ENCODE peak calls at places on chromosome X, in nine cellular contexts. A is HCT116, L is SK-N-SH, F is endothelial cell of umbilical vein, T is A549, V is K562, U is WTC11, N is HepG2, Q is H1. O is an unnamed sample.

GRCh38 chrX:146264763-146265375 is 447.2 kb downstream of the SLITRK2 start:
- DNase-seq in Q (no peak), L (no peak), A (no peak), T (no peak), F (no peak), N (no peak), V (no peak), U (no peak), O (no peak)

GRCh38 chrX:103782640-103783039 is 6.0 kb downstream of the PLP1 start:
- DNase-seq in U (no peak), V (no peak), A (no peak), L (no peak), N (no peak), F (no peak), T (no peak), Q (no peak), O (no peak)

GRCh38 chrX:101385795-101386541 is at the start of gene BTK:
- DNase-seq in T (no peak), N (no peak), V (peak), U (no peak), F (no peak), Q (no peak), L (no peak), A (no peak), O (peak)

GRCh38 chrX:42886519-42886918 is 108.6 kb upstream of the PPP1R2C start:
- DNase-seq in V (no peak), T (no peak), L (no peak), N (no peak), F (peak), Q (no peak), U (no peak), A (no peak), O (no peak)

GRCh38 chrX:40176979-40177430 is 79.2 kb upstream of the BCOR start:
- DNase-seq in A (no peak), Q (no peak), F (peak), L (peak), N (peak), V (no peak), T (no peak), U (no peak), O (no peak)

GRCh38 chrX:16472345-16472744 is 177.6 kb upstream of the S100G start:
- DNase-seq in A (no peak), F (no peak), U (no peak), V (no peak), Q (no peak), N (no peak), L (no peak), T (no peak), O (no peak)

GRCh38 chrX:35890699-35891098 is 28.8 kb upstream of the CFAP47 start:
- DNase-seq in T (peak), U (peak), Q (peak), V (peak), N (peak), L (peak), A (no peak), F (no peak), O (peak)

GRCh38 chrX:100413231-100413630 is 3.2 kb upstream of the PCDH19 start:
- DNase-seq in A (no peak), F (peak), T (peak), V (peak), Q (no peak), L (peak), U (no peak), N (peak), O (peak)

GRCh38 chrX:54042609-54043010 is 1.7 kb downstream of the PHF8 start:
- DNase-seq in T (peak), V (peak), F (peak), Q (no peak), N (peak), L (peak), A (peak), U (peak), O (peak)

GRCh38 chrX:134990475-134991473 is at the start of gene SMIM10:
- DNase-seq in U (peak), N (no peak), T (peak), Q (no peak), L (peak), A (no peak), F (peak), V (peak), O (peak)

GRCh38 chrX:42219231-42219630 is 295.9 kb upstream of the CASK start:
- DNase-seq in N (no peak), Q (no peak), U (no peak), A (no peak), T (no peak), V (no peak), F (no peak), L (no peak), O (no peak)

GRCh38 chrX:126164689-126165400 is 1.2 kb downstream of the DCAF12L2 start:
- DNase-seq in T (no peak), N (no peak), L (no peak), V (no peak), U (no peak), A (no peak), Q (no peak), F (no peak), O (no peak)

GRCh38 chrX:34859191-34859590 is 83.4 kb upstream of the FAM47B start:
- DNase-seq in U (no peak), L (no peak), V (no peak), T (no peak), A (no peak), F (no peak), N (no peak), Q (no peak), O (no peak)

GRCh38 chrX:79138658-79139241 is 5.7 kb upstream of the GPR174 start:
- DNase-seq in T (no peak), A (no peak), U (no peak), Q (no peak), L (no peak), N (no peak), V (no peak), F (no peak), O (peak)

GRCh38 chrX:38166478-38167083 is 54.1 kb downstream of the SRPX start:
- DNase-seq in N (peak), Q (no peak), A (peak), V (peak), F (peak), U (no peak), T (peak), L (peak), O (peak)

GRCh38 chrX:103488332-103488731 is 31.0 kb downstream of the RAB40A start:
- DNase-seq in N (no peak), F (peak), T (peak), A (peak), U (no peak), V (peak), L (peak), Q (no peak), O (peak)

GRCh38 chrX:72100824-72101351 is 30.8 kb downstream of the RTL5 start:
- DNase-seq in L (no peak), N (no peak), U (no peak), Q (no peak), F (no peak), A (no peak), V (no peak), T (no peak), O (peak)

GRCh38 chrX:65932173-65933084 is 107.5 kb downstream of the VSIG4 start:
- DNase-seq in T (peak), N (peak), U (peak), Q (no peak), L (peak), A (peak), V (no peak), F (no peak), O (peak)

GRCh38 chrX:87900320-87900908 is 382.8 kb downstream of the KLHL4 start:
- DNase-seq in N (no peak), L (no peak), F (no peak), Q (no peak), A (no peak), U (no peak), V (no peak), T (peak), O (peak)

GRCh38 chrX:103066606-103067005 is 2.6 kb upstream of the BEX1 start:
- DNase-seq in U (no peak), A (no peak), T (no peak), L (no peak), Q (no peak), F (no peak), V (no peak), N (no peak), O (no peak)

GRCh38 chrX:42515939-42516338 is 262.0 kb downstream of the PPP1R2C start:
- DNase-seq in F (no peak), Q (no peak), U (no peak), A (no peak), N (no peak), L (no peak), T (no peak), V (no peak), O (no peak)

GRCh38 chrX:4909245-4909830 is 1195.9 kb upstream of the PRKX start:
- DNase-seq in F (no peak), T (no peak), N (no peak), V (no peak), A (no peak), L (no peak), Q (no peak), U (no peak), O (peak)

GRCh38 chrX:78886550-78886949 is 58.6 kb upstream of the P2RY10 start:
- DNase-seq in T (peak), F (no peak), Q (no peak), U (no peak), A (no peak), N (no peak), L (peak), V (no peak), O (peak)

GRCh38 chrX:45517090-45517973 is 316.7 kb upstream of the DIPK2B start:
- DNase-seq in N (peak), Q (no peak), L (no peak), F (peak), V (no peak), T (peak), U (no peak), A (peak), O (peak)

GRCh38 chrX:32673193-32673592 is 538.2 kb downstream of the DMD start:
- DNase-seq in Q (no peak), T (peak), U (no peak), A (no peak), V (no peak), L (no peak), N (peak), F (peak), O (peak)

GRCh38 chrX:102599950-102600579 is 750 bp downstream of the ARMCX5 start:
- DNase-seq in F (peak), Q (no peak), N (no peak), V (no peak), L (no peak), T (peak), A (no peak), U (no peak), O (no peak)

GRCh38 chrX:153668423-153669173 is 5.0 kb downstream of the PNCK start:
- DNase-seq in Q (no peak), T (no peak), A (no peak), F (no peak), V (no peak), L (no peak), U (no peak), N (no peak), O (no peak)

GRCh38 chrX:39857780-39858179 is 240.0 kb downstream of the BCOR start:
- DNase-seq in F (no peak), N (no peak), A (no peak), T (no peak), L (no peak), U (no peak), V (peak), Q (no peak), O (peak)

GRCh38 chrX:134074151-134074550 is 88.8 kb upstream of the GPC3 start:
- DNase-seq in N (peak), Q (no peak), T (no peak), V (no peak), A (no peak), F (no peak), U (no peak), L (no peak), O (no peak)

GRCh38 chrX:40039887-40040286 is 57.9 kb downstream of the BCOR start:
- DNase-seq in L (no peak), A (no peak), V (no peak), T (no peak), Q (no peak), F (no peak), N (no peak), U (no peak), O (no peak)

GRCh38 chrX:50799531-50799961 is 14.4 kb downstream of the SHROOM4 start:
- DNase-seq in L (no peak), U (no peak), V (no peak), A (no peak), Q (no peak), F (peak), N (no peak), T (peak), O (peak)

GRCh38 chrX:101208152-101208905 is 11.3 kb upstream of the DRP2 start:
- DNase-seq in A (no peak), Q (no peak), L (no peak), V (no peak), U (no peak), N (peak), F (no peak), T (peak), O (no peak)

GRCh38 chrX:115602729-115603389 is 41.9 kb downstream of the PLS3 start:
- DNase-seq in L (no peak), Q (no peak), F (no peak), U (no peak), V (no peak), A (no peak), T (no peak), N (no peak), O (no peak)

GRCh38 chrX:74450803-74451449 is 29.6 kb downstream of the SLC16A2 start:
- DNase-seq in F (no peak), A (peak), Q (no peak), N (no peak), T (peak), L (no peak), U (no peak), V (no peak), O (peak)

GRCh38 chrX:39309018-39309620 is 507.9 kb downstream of the MID1IP1 start:
- DNase-seq in N (no peak), U (no peak), Q (no peak), L (no peak), F (peak), V (no peak), T (peak), A (no peak), O (peak)

GRCh38 chrX:15600745-15601144 is at the start of gene ACE2:
- DNase-seq in Q (no peak), F (no peak), L (no peak), T (no peak), U (no peak), V (no peak), A (no peak), N (no peak), O (no peak)

GRCh38 chrX:113920661-113921060 is 663.2 kb upstream of the HTR2C start:
- DNase-seq in A (no peak), T (no peak), V (no peak), F (no peak), N (no peak), L (no peak), Q (no peak), U (no peak), O (no peak)

GRCh38 chrX:37712458-37712857 is 26.9 kb downstream of the XK start:
- DNase-seq in F (no peak), T (no peak), V (no peak), A (no peak), U (no peak), N (no peak), L (no peak), Q (no peak), O (no peak)

GRCh38 chrX:1411331-1411730 is 19.4 kb upstream of the SLC25A6 start:
- DNase-seq in Q (no peak), L (no peak), T (no peak), F (no peak), U (no peak), A (no peak), N (no peak), V (no peak), O (no peak)

GRCh38 chrX:24396236-24396929 is 35.9 kb downstream of the SUPT20HL1 start:
- DNase-seq in N (no peak), L (no peak), U (no peak), F (peak), Q (no peak), A (no peak), T (no peak), V (no peak), O (peak)
- TF ChIP-seq MAX in N (no peak), L (no peak), U (no peak), F (no peak), Q (no peak), A (no peak), T (no peak), V (no peak), O (no peak)

DNA sequence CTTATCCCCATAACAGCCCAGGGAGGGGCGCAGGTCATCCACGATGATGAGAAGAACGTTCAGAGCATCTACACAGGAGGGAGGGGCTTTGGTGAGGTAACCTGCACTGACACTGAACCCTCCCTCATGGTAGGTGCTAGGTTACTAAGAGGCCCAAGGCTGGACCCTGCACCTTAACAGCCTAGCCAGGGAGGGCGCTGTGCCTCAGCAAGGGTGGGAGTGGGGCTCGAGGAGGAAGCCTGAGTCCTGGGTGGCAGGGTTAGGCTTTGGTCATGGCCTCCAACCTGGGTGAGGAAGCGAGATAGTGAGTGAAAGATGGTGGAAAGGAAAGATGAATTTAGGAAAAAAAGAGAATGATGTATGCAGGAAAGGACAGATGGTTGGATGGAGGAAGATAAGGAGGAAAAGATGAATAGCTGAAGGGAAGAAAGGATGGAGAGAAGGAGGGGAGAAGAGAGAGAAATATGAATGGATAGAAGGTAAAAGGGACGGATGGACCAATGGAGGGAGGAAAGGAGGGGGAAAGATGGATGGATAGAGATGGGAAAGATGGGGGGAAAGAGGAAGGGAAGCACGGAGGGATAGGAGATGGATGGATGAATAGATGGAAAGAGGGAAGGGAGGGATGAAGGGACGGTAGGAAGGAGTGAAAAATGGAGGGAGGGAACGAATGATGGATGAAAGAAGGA is 736 bp downstream of the IDS start:
- DNase-seq in T (peak), A (no peak), L (peak), U (peak), F (no peak), V (peak), N (no peak), Q (no peak), O (peak)
- TF ChIP-seq MAX in T (no peak), A (no peak), L (no peak), U (no peak), F (no peak), V (no peak), N (no peak), Q (peak), O (no peak)

GRCh38 chrX:110317079-110317819 is 636 bp downstream of the AMMECR1 start:
- DNase-seq in L (peak), N (no peak), A (no peak), V (no peak), F (peak), T (peak), U (peak), Q (no peak), O (peak)
- TF ChIP-seq MAX in L (no peak), N (no peak), A (no peak), V (no peak), F (no peak), T (no peak), U (no peak), Q (no peak), O (no peak)

DNA sequence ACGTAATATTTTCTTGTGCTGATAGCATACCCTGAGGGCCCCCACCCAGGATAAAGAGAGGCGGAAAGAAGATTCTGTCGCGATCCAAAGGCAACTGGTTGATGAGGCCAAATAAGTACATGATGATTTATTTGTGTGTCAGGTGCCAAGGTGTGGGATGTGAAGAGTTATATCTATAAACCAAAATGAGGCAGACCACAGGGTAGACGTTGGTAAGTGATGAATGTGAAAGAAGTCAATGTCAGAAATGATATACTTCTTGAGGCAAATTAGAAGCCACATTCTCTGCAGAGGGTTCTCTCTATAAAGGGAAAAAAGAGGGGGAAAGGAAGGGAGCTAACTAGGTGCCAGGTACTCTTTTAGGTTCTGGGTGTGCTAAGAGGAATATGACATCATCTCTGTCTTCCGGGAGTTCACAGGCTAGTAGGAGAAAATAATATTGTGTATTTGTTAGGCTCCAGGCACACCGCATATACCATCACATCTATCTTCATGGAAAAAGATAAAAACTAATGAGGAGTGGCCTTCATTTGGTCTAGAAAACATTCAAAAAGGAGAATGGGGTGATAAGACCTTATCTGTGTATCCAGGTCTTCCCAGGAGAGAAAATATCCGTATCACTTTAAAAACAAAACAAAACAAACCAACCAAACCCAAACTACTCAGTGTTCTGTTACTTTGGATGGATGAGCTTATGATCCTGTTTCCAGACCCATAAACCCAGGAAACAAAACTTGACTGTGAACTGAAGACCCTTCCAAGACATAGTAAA is 4.8 kb upstream of the SH2D1A start:
- DNase-seq in L (no peak), A (no peak), V (peak), U (no peak), Q (no peak), F (no peak), N (no peak), T (no peak), O (no peak)
- TF ChIP-seq MAX in L (no peak), A (no peak), V (no peak), U (no peak), Q (no peak), F (no peak), N (no peak), T (no peak), O (no peak)

GRCh38 chrX:131763674-131764073 is 219.8 kb downstream of the OR13H1 start:
- DNase-seq in V (no peak), Q (no peak), N (no peak), L (peak), U (no peak), T (peak), A (no peak), F (no peak), O (no peak)
- TF ChIP-seq MAX in V (no peak), Q (no peak), N (no peak), L (no peak), U (no peak), T (peak), A (no peak), F (no peak), O (no peak)

GRCh38 chrX:312621-313331 is 5.8 kb downstream of the GTPBP6 start:
- DNase-seq in U (no peak), V (no peak), N (no peak), T (no peak), A (no peak), Q (no peak), F (no peak), L (no peak), O (no peak)

GRCh38 chrX:311156-312129 is 7.2 kb downstream of the GTPBP6 start:
- DNase-seq in U (no peak), T (no peak), N (no peak), V (no peak), F (no peak), L (no peak), Q (no peak), A (no peak), O (no peak)

GRCh38 chrX:307261-308111 is 11.1 kb downstream of the GTPBP6 start:
- DNase-seq in V (no peak), F (no peak), Q (no peak), T (no peak), A (no peak), L (no peak), N (no peak), U (no peak), O (no peak)

GRCh38 chrX:310621-311155 is 7.9 kb downstream of the GTPBP6 start:
- DNase-seq in Q (no peak), N (no peak), L (peak), U (no peak), F (no peak), T (no peak), V (no peak), A (no peak), O (no peak)

GRCh38 chrX:308821-309520 is 9.6 kb downstream of the GTPBP6 start:
- DNase-seq in U (no peak), Q (no peak), T (no peak), A (no peak), N (no peak), V (no peak), L (no peak), F (no peak), O (no peak)
- TF ChIP-seq MAX in U (no peak), Q (no peak), T (no peak), A (no peak), N (no peak), V (no peak), L (no peak), F (no peak), O (no peak)

O was measured in NB4.